ENCODE peak calls at places on chromosomes 6 and 20, in six cellular contexts. M is PC-3, D is SK-N-SH, Y is neural progenitor cell, C is hepatocyte, R is GM23248. J is an unnamed sample.

GRCh38 chr6:168156742-168157265 is 77.8 kb upstream of the FRMD1 start:
- DNase-seq in M (no peak), D (no peak), Y (no peak), C (no peak), R (peak), J (no peak)

GRCh38 chr6:135224037-135224647 is 43.0 kb downstream of the MYB start:
- DNase-seq in M (no peak), D (no peak), Y (no peak), C (no peak), R (no peak), J (no peak)

GRCh38 chr6:7505196-7505699 is 36.2 kb upstream of the DSP start:
- DNase-seq in M (peak), D (peak), Y (peak), C (peak), R (peak), J (peak)

GRCh38 chr6:12150812-12151432 is 138.8 kb downstream of the HIVEP1 start:
- DNase-seq in M (peak), D (peak), Y (peak), C (peak), R (peak), J (peak)

GRCh38 chr6:115241373-115241772 is 819.3 kb downstream of the FRK start:
- DNase-seq in M (no peak), D (no peak), Y (no peak), C (no peak), R (no peak), J (no peak)

GRCh38 chr6:100657678-100658330 is 193.1 kb upstream of the SIM1 start:
- DNase-seq in M (peak), D (no peak), Y (no peak), C (peak), R (peak), J (no peak)

GRCh38 chr20:13525225-13525940 is 113.3 kb downstream of the TASP1 start:
- DNase-seq in M (peak), D (no peak), Y (peak), C (no peak), R (peak), J (no peak)

GRCh38 chr20:2350606-2351005 is 30.1 kb upstream of the TGM6 start:
- DNase-seq in M (no peak), D (no peak), Y (no peak), C (no peak), R (no peak), J (no peak)

GRCh38 chr6:47967843-47968242 is 143.2 kb downstream of the PTCHD4 start:
- DNase-seq in M (peak), D (no peak), Y (no peak), C (no peak), R (peak), J (no peak)

GRCh38 chr20:58160451-58161051 is 67.9 kb downstream of the ANKRD60 start:
- DNase-seq in M (peak), D (no peak), Y (peak), C (no peak), R (peak), J (no peak)

GRCh38 chr6:315921-316752 is 23.9 kb downstream of the DUSP22 start:
- DNase-seq in M (no peak), D (no peak), Y (no peak), C (no peak), R (no peak), J (peak)

GRCh38 chr6:132725947-132726607 is 12.2 kb upstream of the VNN1 start:
- DNase-seq in M (no peak), D (no peak), Y (no peak), C (no peak), R (no peak), J (no peak)

GRCh38 chr20:42938486-42939205 is 251.1 kb downstream of the PTPRT start:
- DNase-seq in M (no peak), D (no peak), Y (no peak), C (no peak), R (no peak), J (no peak)

GRCh38 chr6:33607784-33608161 is 13.3 kb upstream of the ITPR3 start:
- DNase-seq in M (peak), D (peak), Y (no peak), C (no peak), R (no peak), J (peak)

GRCh38 chr6:50093116-50093937 is 43.6 kb upstream of the DEFB112 start:
- DNase-seq in M (no peak), D (no peak), Y (no peak), C (peak), R (no peak), J (no peak)

GRCh38 chr6:158642097-158642601 is 2.4 kb downstream of the DYNLT1 start:
- DNase-seq in M (peak), D (no peak), Y (no peak), C (peak), R (peak), J (no peak)

GRCh38 chr6:166204852-166205650 is 37.4 kb upstream of the TBXT start:
- DNase-seq in M (no peak), D (no peak), Y (peak), C (no peak), R (no peak), J (peak)
- TF ChIP-seq EZH2phosphoT487 in M (no peak), D (no peak), Y (no peak), C (no peak), R (no peak), J (no peak)

GRCh38 chr20:47501117-47501482 is 587 bp upstream of the NCOA3 start:
- DNase-seq in M (peak), D (no peak), Y (no peak), C (no peak), R (peak), J (no peak)

GRCh38 chr20:47502271-47502730 is 614 bp downstream of the NCOA3 start:
- DNase-seq in M (no peak), D (no peak), Y (peak), C (peak), R (peak), J (peak)

GRCh38 chr20:47501483-47502270 is at the start of gene NCOA3:
- DNase-seq in M (peak), D (peak), Y (peak), C (peak), R (peak), J (peak)

GRCh38 chr20:47503685-47504084 is 2.0 kb downstream of the NCOA3 start:
- DNase-seq in M (peak), D (no peak), Y (no peak), C (no peak), R (peak), J (no peak)

GRCh38 chr20:47502801-47503239 is 1.1 kb downstream of the NCOA3 start:
- DNase-seq in M (peak), D (peak), Y (peak), C (peak), R (peak), J (peak)
- TF ChIP-seq EZH2phosphoT487 in M (no peak), D (no peak), Y (no peak), C (no peak), R (no peak), J (no peak)

GRCh38 chr6:45838486-45838885 is 177.2 kb downstream of the CLIC5 start:
- DNase-seq in M (no peak), D (no peak), Y (no peak), C (no peak), R (no peak), J (no peak)

GRCh38 chr6:45836984-45837383 is 178.7 kb downstream of the CLIC5 start:
- DNase-seq in M (peak), D (no peak), Y (no peak), C (no peak), R (no peak), J (no peak)

GRCh38 chr6:45837541-45838200 is 178.0 kb downstream of the CLIC5 start:
- DNase-seq in M (no peak), D (no peak), Y (no peak), C (no peak), R (no peak), J (no peak)

GRCh38 chr6:45841062-45841461 is 174.6 kb downstream of the CLIC5 start:
- DNase-seq in M (no peak), D (no peak), Y (no peak), C (no peak), R (no peak), J (no peak)

DNA sequence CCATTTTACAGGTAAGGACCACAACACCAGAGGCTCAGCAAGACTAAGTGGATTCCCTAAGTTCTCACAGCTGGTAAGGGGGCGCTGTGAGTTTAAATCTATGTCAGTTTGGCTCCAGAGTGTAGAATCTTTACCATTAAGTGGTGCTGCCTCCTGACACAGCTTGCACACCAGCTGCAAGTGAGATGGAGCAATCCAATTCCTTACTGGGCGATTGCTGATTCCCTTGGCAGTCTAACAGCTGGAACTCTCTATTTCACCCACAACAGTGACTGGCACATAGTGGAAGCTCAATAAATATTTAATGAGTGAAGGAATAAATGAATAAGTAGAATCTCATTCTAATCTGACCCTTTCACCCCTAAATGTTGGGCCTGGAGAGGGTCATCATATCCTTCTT is 176.7 kb downstream of the CLIC5 start:
- DNase-seq in M (no peak), D (no peak), Y (no peak), C (no peak), R (no peak), J (no peak)
- TF ChIP-seq EZH2phosphoT487 in M (no peak), D (no peak), Y (no peak), C (no peak), R (no peak), J (no peak)

GRCh38 chr20:61956396-61957342 is 109.0 kb downstream of the TAF4 start:
- DNase-seq in M (no peak), D (no peak), Y (no peak), C (no peak), R (no peak), J (no peak)
- TF ChIP-seq EZH2phosphoT487 in M (no peak), D (no peak), Y (no peak), C (no peak), R (no peak), J (no peak)

GRCh38 chr6:40997256-40997957 is 41.6 kb downstream of the UNC5CL start:
- DNase-seq in M (peak), D (no peak), Y (peak), C (peak), R (peak), J (peak)
- TF ChIP-seq EZH2phosphoT487 in M (no peak), D (no peak), Y (no peak), C (no peak), R (no peak), J (no peak)